ENCODE peak calls at places on chromosome 21, in four cellular contexts. Q, U, S and Y are unnamed samples.

GRCh38 chr21:33330726-33331125 is 6.0 kb downstream of the IFNAR1 start:
- DNase-seq in S (no peak), Q (no peak), U (no peak), Y (no peak)

GRCh38 chr21:25297117-25297516 is 310.2 kb downstream of the MRPL39 start:
- DNase-seq in Q (no peak), S (no peak), U (no peak), Y (no peak)

GRCh38 chr21:29261555-29262540 is 36.9 kb upstream of the BACH1 start:
- DNase-seq in Q (no peak), S (no peak), U (no peak), Y (no peak)

GRCh38 chr21:37264808-37265207 is 2.3 kb downstream of the VPS26C start:
- DNase-seq in Q (no peak), S (no peak), U (no peak), Y (no peak)

GRCh38 chr21:38126677-38127271 is 130.0 kb upstream of the KCNJ15 start:
- DNase-seq in U (peak), S (peak), Q (peak), Y (peak)

GRCh38 chr21:29343517-29343916 is 44.8 kb downstream of the BACH1 start:
- DNase-seq in S (no peak), U (no peak), Q (no peak), Y (no peak)

GRCh38 chr21:33975548-33976081 is 60.0 kb upstream of the ATP5PO start:
- DNase-seq in Q (no peak), U (no peak), S (no peak), Y (no peak)

GRCh38 chr21:28867401-28867800 is 125.3 kb downstream of the LTN1 start:
- DNase-seq in Q (no peak), S (no peak), U (no peak), Y (no peak)

GRCh38 chr21:38377165-38378093 is 120.6 kb downstream of the KCNJ15 start:
- DNase-seq in S (no peak), Q (no peak), U (no peak), Y (no peak)

GRCh38 chr21:26377111-26377694 is 195.9 kb downstream of the CYYR1 start:
- DNase-seq in S (no peak), Q (no peak), U (no peak), Y (no peak)

GRCh38 chr21:14533555-14534400 is 12.3 kb downstream of the SAMSN1 start:
- DNase-seq in S (no peak), Q (no peak), U (no peak), Y (no peak)

GRCh38 chr21:15272591-15272990 is 207.8 kb upstream of the NRIP1 start:
- DNase-seq in Q (no peak), U (no peak), S (no peak), Y (no peak)

GRCh38 chr21:26909972-26910371 is 56.9 kb downstream of the ADAMTS5 start:
- DNase-seq in Q (peak), U (no peak), S (peak), Y (no peak)

GRCh38 chr21:24868117-24868516 is 739.2 kb downstream of the MRPL39 start:
- DNase-seq in Q (no peak), S (no peak), U (no peak), Y (no peak)

GRCh38 chr21:14064296-14064645 is 146.5 kb downstream of the LIPI start:
- DNase-seq in S (no peak), U (no peak), Q (no peak), Y (no peak)

GRCh38 chr21:46619846-46620245 is 15.0 kb upstream of the S100B start:
- DNase-seq in S (no peak), Q (no peak), U (no peak), Y (no peak)

GRCh38 chr21:25637846-25638245 is 1.2 kb upstream of the JAM2 start:
- DNase-seq in U (no peak), Q (no peak), S (no peak), Y (no peak)

GRCh38 chr21:29351691-29352090 is 53.0 kb downstream of the BACH1 start:
- DNase-seq in U (no peak), S (no peak), Q (no peak), Y (no peak)

GRCh38 chr21:38567577-38568360 is 69.5 kb upstream of the ERG start:
- DNase-seq in S (no peak), U (no peak), Q (peak), Y (no peak)

GRCh38 chr21:38752051-38752505 is 53.7 kb upstream of the ETS2 start:
- DNase-seq in Q (no peak), U (no peak), S (no peak), Y (no peak)

DNA sequence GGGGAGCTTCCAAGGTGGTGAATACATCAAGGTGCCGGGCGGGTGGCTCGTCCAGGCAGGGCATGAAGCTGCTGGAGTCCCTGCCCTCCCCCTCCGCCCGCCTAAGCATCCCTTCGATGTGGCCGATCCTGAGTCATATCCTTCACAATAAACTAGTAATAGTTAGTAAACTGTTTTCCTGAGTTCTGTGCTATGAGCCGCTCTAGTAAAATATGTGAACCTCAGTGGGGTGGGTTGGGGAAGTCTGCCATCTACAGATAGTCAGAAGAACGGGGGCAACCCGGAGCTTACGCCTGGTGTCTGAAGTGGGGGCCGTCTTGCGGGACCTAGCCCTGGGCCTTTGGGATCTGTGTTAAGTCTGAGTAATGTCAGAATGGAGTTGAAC is 21.6 kb downstream of the C2CD2 start:
- DNase-seq in S (no peak), Q (no peak), U (no peak), Y (no peak)
- TF ChIP-seq CTCF in S (no peak), Q (no peak), U (no peak), Y (no peak)

GRCh38 chr21:35337573-35337972 is 288.5 kb upstream of the RUNX1 start:
- DNase-seq in U (no peak), Q (no peak), S (no peak), Y (no peak)

GRCh38 chr21:35342440-35342839 is 293.3 kb upstream of the RUNX1 start:
- DNase-seq in Q (no peak), S (no peak), U (no peak), Y (no peak)

GRCh38 chr21:35338881-35339632 is 290.0 kb upstream of the RUNX1 start:
- DNase-seq in U (no peak), Q (no peak), S (no peak), Y (no peak)

GRCh38 chr21:35338281-35338680 is 289.2 kb upstream of the RUNX1 start:
- DNase-seq in S (no peak), Q (no peak), U (no peak), Y (no peak)

GRCh38 chr21:35340273-35340672 is 291.2 kb upstream of the RUNX1 start:
- DNase-seq in U (no peak), Q (peak), S (no peak), Y (no peak)
- TF ChIP-seq CTCF in U (no peak), Q (peak), S (no peak), Y (no peak)

GRCh38 chr21:42118901-42119300 is 47.8 kb downstream of the UMODL1 start:
- DNase-seq in S (no peak), U (no peak), Q (no peak), Y (no peak)
- TF ChIP-seq CTCF in S (no peak), U (no peak), Q (no peak), Y (no peak)

GRCh38 chr21:41045534-41046268 is 122.3 kb upstream of the BACE2 start:
- DNase-seq in S (no peak), U (peak), Q (peak), Y (peak)
- TF ChIP-seq CTCF in S (no peak), U (peak), Q (peak), Y (peak)

GRCh38 chr21:45509566-45510465 is 32.4 kb downstream of the SLC19A1 start:
- DNase-seq in Q (peak), S (peak), U (no peak), Y (no peak)
- TF ChIP-seq CTCF in Q (peak), S (peak), U (peak), Y (no peak)

DNA sequence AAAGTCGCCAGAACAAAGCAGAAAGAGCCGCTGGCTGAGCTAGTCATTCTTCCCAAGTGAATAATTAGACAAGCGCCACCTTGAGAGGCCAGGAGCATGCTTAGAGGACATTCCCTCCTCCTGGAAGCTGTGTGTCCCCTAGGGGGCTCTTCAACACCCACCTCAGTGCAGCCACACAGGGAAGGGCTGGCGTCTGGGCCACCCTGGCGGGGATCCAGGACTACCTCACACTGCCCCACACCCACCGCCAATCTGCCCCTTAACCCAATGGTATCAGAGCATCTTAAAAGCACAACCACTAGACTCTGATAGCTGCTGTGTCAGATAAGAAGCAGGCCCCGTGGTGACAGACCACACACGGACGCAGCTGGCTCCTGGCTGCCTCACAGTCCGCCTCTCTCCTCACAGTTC is 24.9 kb downstream of the SETD4 start:
- DNase-seq in S (peak), Q (peak), U (no peak), Y (no peak)
- TF ChIP-seq CTCF in S (peak), Q (peak), U (peak), Y (no peak)

DNA sequence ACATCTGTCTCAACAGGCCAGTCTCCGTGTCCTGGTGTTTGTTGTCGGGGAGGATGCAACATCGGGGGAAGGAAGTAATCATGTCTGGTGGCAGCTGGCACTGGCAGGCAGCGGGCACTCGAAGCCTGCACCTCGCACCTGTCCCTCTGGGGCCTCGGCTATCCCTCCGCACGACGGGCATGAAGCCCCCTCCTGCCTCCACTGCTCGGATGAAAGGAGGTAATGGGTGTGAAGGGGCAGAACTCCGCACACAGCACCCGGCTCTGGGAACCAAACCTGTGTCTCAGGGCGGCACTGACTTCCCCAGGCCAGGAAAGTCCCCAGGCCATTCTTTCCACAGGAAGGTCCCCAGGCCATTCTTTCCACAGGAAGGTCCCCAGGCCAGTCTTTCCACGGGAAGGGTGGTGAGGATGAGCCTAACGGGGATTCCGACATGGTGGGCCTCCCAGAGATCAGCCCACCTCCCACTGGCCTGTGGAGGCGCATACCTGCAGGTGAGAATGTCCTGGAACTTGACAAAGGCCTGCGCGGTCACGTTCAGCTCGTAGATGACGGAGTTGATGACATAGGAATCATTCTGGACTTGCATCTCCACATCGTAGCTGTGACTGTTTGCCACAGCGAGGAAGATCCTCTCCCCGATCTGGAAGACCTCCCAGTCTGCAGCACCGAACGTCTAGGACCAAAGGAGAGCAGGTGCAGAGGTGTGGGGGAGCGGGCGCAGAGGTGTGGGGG is 31.1 kb downstream of the KRTAP10-1 start:
- DNase-seq in S (no peak), U (no peak), Q (no peak), Y (no peak)
- TF ChIP-seq CTCF in S (no peak), U (no peak), Q (no peak), Y (no peak)

GRCh38 chr21:21921410-21922232 is 923.4 kb downstream of the NCAM2 start:
- DNase-seq in S (peak), U (no peak), Q (no peak), Y (no peak)
- TF ChIP-seq CTCF in S (peak), U (peak), Q (peak), Y (peak)

GRCh38 chr21:44011774-44012473 is at the start of gene TRAPPC10:
- DNase-seq in Q (peak), S (peak), U (peak), Y (peak)

GRCh38 chr21:44010429-44010828 is 1.7 kb upstream of the TRAPPC10 start:
- DNase-seq in U (no peak), Q (peak), S (no peak), Y (no peak)

GRCh38 chr21:44012474-44013379 is 618 bp downstream of the TRAPPC10 start:
- DNase-seq in Q (peak), S (peak), U (peak), Y (peak)

GRCh38 chr21:44011123-44011773 is 861 bp upstream of the TRAPPC10 start:
- DNase-seq in Q (peak), U (no peak), S (no peak), Y (no peak)

DNA sequence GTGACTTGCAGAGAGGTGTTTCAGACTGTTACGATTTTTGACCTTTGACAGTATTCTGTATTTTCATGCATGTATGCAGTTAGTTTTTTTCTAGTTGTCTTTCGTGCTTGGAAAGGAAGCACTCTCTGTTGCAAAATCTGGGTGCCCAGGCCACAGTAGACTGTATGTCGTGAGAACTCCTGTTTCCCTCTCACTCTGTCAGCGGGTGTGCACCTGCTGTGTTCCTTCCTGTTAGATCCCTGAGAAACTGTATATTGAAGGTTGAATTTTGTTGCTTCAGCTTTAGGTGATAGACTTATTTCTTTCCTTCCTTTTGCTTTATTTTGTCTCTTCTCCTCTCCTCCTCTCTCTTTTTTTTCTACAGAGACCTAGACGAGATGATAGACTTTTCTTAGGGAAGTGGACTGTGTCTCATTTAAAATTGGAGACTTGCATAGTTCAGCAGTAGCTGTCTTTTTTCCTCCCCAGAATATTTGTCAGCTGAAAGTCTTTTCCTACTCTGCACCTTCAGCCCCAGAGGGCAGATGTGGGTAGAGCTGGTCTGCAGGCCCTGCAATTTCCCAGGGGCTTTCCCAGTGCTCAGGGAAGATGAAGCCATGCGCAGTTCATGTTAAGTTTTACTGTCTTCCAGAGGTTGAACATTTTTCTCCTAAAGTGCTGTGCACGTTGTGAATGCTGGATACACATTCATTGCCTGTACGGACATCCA is 1.4 kb downstream of the TRAPPC10 start:
- DNase-seq in S (peak), Q (no peak), U (no peak), Y (no peak)
- TF ChIP-seq CTCF in S (peak), Q (peak), U (no peak), Y (no peak)